ENCODE peak calls at places on chromosome 6, in six cellular contexts. One of them, this sample, is unnamed. For H3K4me1, the result is how much of the 10 kb centered on the place peaks cover.

GRCh38 chr6:73521351-73522254 is 771 bp upstream of the EEF1A1 start:
- DNase-seq in sigmoid colon: peak
- DNase-seq in right cardiac atrium: peak
- DNase-seq in GM23338: peak
- DNase-seq in CD8-positive, alpha-beta T cell: no peak
- DNase-seq in left ventricle myocardium inferior: peak
- DNase-seq in this sample: no peak

GRCh38 chr6:152595507-152595906 is 41.7 kb downstream of the SYNE1 start:
- DNase-seq in sigmoid colon: no peak
- DNase-seq in right cardiac atrium: no peak
- DNase-seq in GM23338: peak
- DNase-seq in CD8-positive, alpha-beta T cell: no peak
- DNase-seq in left ventricle myocardium inferior: no peak
- DNase-seq in this sample: no peak

GRCh38 chr6:80541186-80541585 is 434.7 kb downstream of the BCKDHB start:
- DNase-seq in sigmoid colon: no peak
- DNase-seq in right cardiac atrium: no peak
- DNase-seq in GM23338: no peak
- DNase-seq in CD8-positive, alpha-beta T cell: no peak
- DNase-seq in left ventricle myocardium inferior: no peak
- DNase-seq in this sample: no peak

GRCh38 chr6:6696867-6697531 is 108.5 kb downstream of the LY86 start:
- DNase-seq in sigmoid colon: no peak
- DNase-seq in right cardiac atrium: peak
- DNase-seq in GM23338: peak
- DNase-seq in CD8-positive, alpha-beta T cell: no peak
- DNase-seq in left ventricle myocardium inferior: peak
- DNase-seq in this sample: peak

GRCh38 chr6:35972471-35972985 is 51.6 kb upstream of the SRPK1 start:
- DNase-seq in sigmoid colon: no peak
- DNase-seq in right cardiac atrium: no peak
- DNase-seq in GM23338: peak
- DNase-seq in CD8-positive, alpha-beta T cell: no peak
- DNase-seq in left ventricle myocardium inferior: no peak
- DNase-seq in this sample: no peak

GRCh38 chr6:79984261-79984660 is 20.2 kb upstream of the TTK start:
- DNase-seq in sigmoid colon: no peak
- DNase-seq in right cardiac atrium: no peak
- DNase-seq in GM23338: peak
- DNase-seq in CD8-positive, alpha-beta T cell: no peak
- DNase-seq in left ventricle myocardium inferior: no peak
- DNase-seq in this sample: no peak

GRCh38 chr6:100549406-100550167 is 84.9 kb upstream of the SIM1 start:
- DNase-seq in sigmoid colon: no peak
- DNase-seq in right cardiac atrium: no peak
- DNase-seq in GM23338: no peak
- DNase-seq in CD8-positive, alpha-beta T cell: no peak
- DNase-seq in left ventricle myocardium inferior: no peak
- DNase-seq in this sample: no peak

GRCh38 chr6:36947570-36948351 is 6.8 kb upstream of the PI16 start:
- DNase-seq in sigmoid colon: no peak
- DNase-seq in right cardiac atrium: no peak
- DNase-seq in GM23338: no peak
- DNase-seq in CD8-positive, alpha-beta T cell: peak
- DNase-seq in left ventricle myocardium inferior: no peak
- DNase-seq in this sample: no peak

GRCh38 chr6:101275251-101275650 is 118.3 kb upstream of the GRIK2 start:
- DNase-seq in sigmoid colon: no peak
- DNase-seq in right cardiac atrium: no peak
- DNase-seq in GM23338: no peak
- DNase-seq in CD8-positive, alpha-beta T cell: no peak
- DNase-seq in left ventricle myocardium inferior: no peak
- DNase-seq in this sample: no peak

GRCh38 chr6:116512155-116512559 is 718 bp downstream of the CALHM5 start:
- DNase-seq in sigmoid colon: no peak
- DNase-seq in right cardiac atrium: no peak
- DNase-seq in GM23338: no peak
- DNase-seq in CD8-positive, alpha-beta T cell: no peak
- DNase-seq in left ventricle myocardium inferior: no peak
- DNase-seq in this sample: no peak

GRCh38 chr6:43628392-43629103 is 516 bp downstream of the GTPBP2 start:
- DNase-seq in sigmoid colon: peak
- DNase-seq in right cardiac atrium: no peak
- DNase-seq in GM23338: peak
- DNase-seq in CD8-positive, alpha-beta T cell: peak
- DNase-seq in left ventricle myocardium inferior: peak
- DNase-seq in this sample: no peak

GRCh38 chr6:117483004-117483644 is 650 bp downstream of the DCBLD1 start:
- DNase-seq in sigmoid colon: peak
- DNase-seq in right cardiac atrium: peak
- DNase-seq in GM23338: peak
- DNase-seq in CD8-positive, alpha-beta T cell: peak
- DNase-seq in left ventricle myocardium inferior: peak
- DNase-seq in this sample: peak

GRCh38 chr6:36643967-36644366 is 34.5 kb upstream of the CDKN1A start:
- DNase-seq in sigmoid colon: no peak
- DNase-seq in right cardiac atrium: no peak
- DNase-seq in GM23338: no peak
- DNase-seq in CD8-positive, alpha-beta T cell: no peak
- DNase-seq in left ventricle myocardium inferior: no peak
- DNase-seq in this sample: no peak

DNA sequence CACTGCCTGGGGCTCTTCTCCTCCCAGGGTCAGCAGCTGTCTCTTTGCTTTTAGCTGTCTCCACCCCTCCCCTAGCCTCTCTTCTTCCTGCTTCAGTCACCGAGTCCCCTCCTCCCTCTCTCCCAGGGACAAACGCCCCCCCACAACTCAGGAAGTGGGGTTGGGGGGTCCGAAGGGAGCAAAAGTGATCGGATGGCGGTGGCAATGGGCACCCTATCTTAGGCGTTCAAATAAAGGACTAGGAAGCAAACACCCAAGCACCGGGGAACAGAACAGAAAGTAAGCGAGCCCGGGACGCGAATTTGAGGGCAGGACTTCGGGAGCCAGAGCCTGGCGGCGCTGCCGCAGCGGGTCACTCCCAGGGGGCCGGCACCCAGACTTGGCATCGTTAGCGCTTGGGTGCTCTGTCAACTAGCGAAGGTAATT is 951 bp upstream of the ITPR3 start:
- DNase-seq in sigmoid colon: no peak
- DNase-seq in right cardiac atrium: peak
- DNase-seq in GM23338: no peak
- DNase-seq in CD8-positive, alpha-beta T cell: peak
- DNase-seq in left ventricle myocardium inferior: no peak
- DNase-seq in this sample: no peak
- H3K27ac ChIP-seq in sigmoid colon: peak
- H3K27ac ChIP-seq in right cardiac atrium: peak
- H3K27ac ChIP-seq in GM23338: no peak
- H3K27ac ChIP-seq in CD8-positive, alpha-beta T cell: peak
- H3K27ac ChIP-seq in left ventricle myocardium inferior: peak
- H3K27ac ChIP-seq in this sample: peak

GRCh38 chr6:107345398-107345797 is 114.0 kb downstream of the PDSS2 start:
- DNase-seq in sigmoid colon: no peak
- DNase-seq in right cardiac atrium: no peak
- DNase-seq in GM23338: no peak
- DNase-seq in CD8-positive, alpha-beta T cell: no peak
- DNase-seq in left ventricle myocardium inferior: no peak
- DNase-seq in this sample: no peak

GRCh38 chr6:107337342-107337741 is 122.0 kb downstream of the PDSS2 start:
- DNase-seq in sigmoid colon: no peak
- DNase-seq in right cardiac atrium: no peak
- DNase-seq in GM23338: no peak
- DNase-seq in CD8-positive, alpha-beta T cell: no peak
- DNase-seq in left ventricle myocardium inferior: no peak
- DNase-seq in this sample: no peak

GRCh38 chr6:107344981-107345380 is 114.4 kb downstream of the PDSS2 start:
- DNase-seq in sigmoid colon: no peak
- DNase-seq in right cardiac atrium: no peak
- DNase-seq in GM23338: no peak
- DNase-seq in CD8-positive, alpha-beta T cell: no peak
- DNase-seq in left ventricle myocardium inferior: no peak
- DNase-seq in this sample: no peak

GRCh38 chr6:107344383-107344782 is 115.0 kb downstream of the PDSS2 start:
- DNase-seq in sigmoid colon: no peak
- DNase-seq in right cardiac atrium: no peak
- DNase-seq in GM23338: no peak
- DNase-seq in CD8-positive, alpha-beta T cell: no peak
- DNase-seq in left ventricle myocardium inferior: no peak
- DNase-seq in this sample: no peak

GRCh38 chr6:107340881-107341280 is 118.5 kb downstream of the PDSS2 start:
- DNase-seq in sigmoid colon: no peak
- DNase-seq in right cardiac atrium: no peak
- DNase-seq in GM23338: no peak
- DNase-seq in CD8-positive, alpha-beta T cell: no peak
- DNase-seq in left ventricle myocardium inferior: no peak
- DNase-seq in this sample: no peak
- H3K4me1 ChIP-seq in sigmoid colon: under half
- H3K4me1 ChIP-seq in right cardiac atrium: under half
- H3K4me1 ChIP-seq in GM23338: under half
- H3K4me1 ChIP-seq in CD8-positive, alpha-beta T cell: under half
- H3K4me1 ChIP-seq in left ventricle myocardium inferior: under half
- H3K4me1 ChIP-seq in this sample: under half

DNA sequence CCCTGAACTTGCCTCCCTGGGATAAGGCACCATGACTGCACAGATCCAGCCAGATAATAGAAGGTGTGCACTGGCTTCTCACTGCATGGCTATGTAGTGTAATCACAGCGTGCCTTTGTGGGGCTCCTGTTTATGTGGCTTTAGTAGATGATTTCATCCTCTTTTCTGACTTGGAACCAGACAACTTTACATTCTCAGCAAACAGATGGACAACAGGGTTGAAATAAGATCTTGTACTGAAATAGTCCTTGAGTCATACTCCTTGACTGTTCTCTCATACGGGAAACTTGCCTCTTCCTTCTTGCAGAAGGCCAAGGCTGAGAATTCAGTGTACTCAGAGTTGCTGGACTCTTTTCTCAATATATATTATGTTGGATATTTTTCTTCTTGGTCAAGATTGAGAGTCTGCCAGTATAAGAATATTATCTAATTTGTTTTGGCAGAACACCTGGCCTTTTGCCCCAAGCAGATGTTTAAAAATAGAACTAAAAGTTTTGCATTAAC is 25.0 kb upstream of the RNF144B start:
- DNase-seq in sigmoid colon: no peak
- DNase-seq in right cardiac atrium: no peak
- DNase-seq in GM23338: no peak
- DNase-seq in CD8-positive, alpha-beta T cell: no peak
- DNase-seq in left ventricle myocardium inferior: no peak
- DNase-seq in this sample: no peak
- H3K27ac ChIP-seq in sigmoid colon: peak
- H3K27ac ChIP-seq in right cardiac atrium: no peak
- H3K27ac ChIP-seq in GM23338: no peak
- H3K27ac ChIP-seq in CD8-positive, alpha-beta T cell: no peak
- H3K27ac ChIP-seq in left ventricle myocardium inferior: no peak
- H3K27ac ChIP-seq in this sample: no peak

DNA sequence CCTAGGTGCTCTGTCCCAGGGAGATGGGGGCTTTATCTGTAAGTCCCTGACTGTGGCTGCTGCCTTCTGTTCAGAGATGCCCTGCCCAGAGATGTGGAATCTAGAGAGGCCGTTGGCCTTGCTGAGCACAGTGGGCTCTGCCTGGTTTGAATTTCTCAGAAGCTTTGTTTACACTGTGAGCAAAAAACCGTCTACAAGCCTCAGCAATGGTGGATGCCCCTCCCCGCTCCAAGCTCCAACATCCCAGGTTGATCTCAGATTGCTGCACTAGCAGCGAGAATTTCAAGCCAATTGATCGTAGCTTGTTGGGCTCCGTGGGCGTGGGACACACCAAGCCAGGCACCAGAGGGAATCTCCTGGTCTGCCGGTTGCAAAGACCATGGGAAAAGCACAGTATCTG is 16.3 kb upstream of the RPP40 start:
- DNase-seq in sigmoid colon: no peak
- DNase-seq in right cardiac atrium: no peak
- DNase-seq in GM23338: no peak
- DNase-seq in CD8-positive, alpha-beta T cell: no peak
- DNase-seq in left ventricle myocardium inferior: no peak
- DNase-seq in this sample: no peak
- H3K4me1 ChIP-seq in sigmoid colon: under half
- H3K4me1 ChIP-seq in right cardiac atrium: under half
- H3K4me1 ChIP-seq in GM23338: under half
- H3K4me1 ChIP-seq in CD8-positive, alpha-beta T cell: under half
- H3K4me1 ChIP-seq in left ventricle myocardium inferior: under half
- H3K4me1 ChIP-seq in this sample: under half

GRCh38 chr6:158168054-158168303 is at the start of gene SERAC1:
- DNase-seq in sigmoid colon: no peak
- DNase-seq in right cardiac atrium: no peak
- DNase-seq in GM23338: no peak
- DNase-seq in CD8-positive, alpha-beta T cell: no peak
- DNase-seq in left ventricle myocardium inferior: no peak
- DNase-seq in this sample: no peak
- H3K27ac ChIP-seq in sigmoid colon: peak
- H3K27ac ChIP-seq in right cardiac atrium: peak
- H3K27ac ChIP-seq in GM23338: peak
- H3K27ac ChIP-seq in CD8-positive, alpha-beta T cell: peak
- H3K27ac ChIP-seq in left ventricle myocardium inferior: peak
- H3K27ac ChIP-seq in this sample: peak

GRCh38 chr6:49551126-49551865 is 828 bp downstream of the C6orf141 start:
- DNase-seq in sigmoid colon: no peak
- DNase-seq in right cardiac atrium: no peak
- DNase-seq in GM23338: peak
- DNase-seq in CD8-positive, alpha-beta T cell: no peak
- DNase-seq in left ventricle myocardium inferior: no peak
- DNase-seq in this sample: no peak

GRCh38 chr6:49552596-49552995 is 2.1 kb downstream of the C6orf141 start:
- DNase-seq in sigmoid colon: no peak
- DNase-seq in right cardiac atrium: no peak
- DNase-seq in GM23338: no peak
- DNase-seq in CD8-positive, alpha-beta T cell: no peak
- DNase-seq in left ventricle myocardium inferior: no peak
- DNase-seq in this sample: no peak

GRCh38 chr6:49551866-49552129 is 1.3 kb downstream of the C6orf141 start:
- DNase-seq in sigmoid colon: no peak
- DNase-seq in right cardiac atrium: no peak
- DNase-seq in GM23338: no peak
- DNase-seq in CD8-positive, alpha-beta T cell: no peak
- DNase-seq in left ventricle myocardium inferior: no peak
- DNase-seq in this sample: no peak

GRCh38 chr6:49555951-49556350 is 5.5 kb downstream of the C6orf141 start:
- DNase-seq in sigmoid colon: no peak
- DNase-seq in right cardiac atrium: no peak
- DNase-seq in GM23338: no peak
- DNase-seq in CD8-positive, alpha-beta T cell: no peak
- DNase-seq in left ventricle myocardium inferior: no peak
- DNase-seq in this sample: no peak

DNA sequence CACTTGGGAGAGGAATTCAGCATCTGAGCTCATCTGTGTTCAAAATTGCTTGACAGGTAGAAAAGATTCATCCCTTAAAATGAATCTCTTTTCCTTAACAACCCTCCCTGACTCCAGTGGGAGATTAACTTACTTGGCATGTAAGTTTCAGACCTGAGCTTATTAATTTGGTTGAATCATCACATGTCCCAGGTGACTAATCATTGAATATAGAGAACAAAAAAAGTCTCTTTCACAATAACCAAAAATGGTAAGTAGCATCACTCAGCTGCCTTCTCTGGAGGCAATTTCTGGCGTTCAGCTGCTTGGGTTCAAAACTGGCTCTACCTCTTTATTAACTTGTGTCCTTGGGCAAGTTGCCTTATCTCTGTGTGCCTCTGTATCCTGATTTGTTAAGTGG is 2.9 kb downstream of the C6orf141 start:
- DNase-seq in sigmoid colon: no peak
- DNase-seq in right cardiac atrium: no peak
- DNase-seq in GM23338: no peak
- DNase-seq in CD8-positive, alpha-beta T cell: no peak
- DNase-seq in left ventricle myocardium inferior: no peak
- DNase-seq in this sample: no peak
- H3K4me1 ChIP-seq in sigmoid colon: under half
- H3K4me1 ChIP-seq in right cardiac atrium: under half
- H3K4me1 ChIP-seq in GM23338: under half
- H3K4me1 ChIP-seq in CD8-positive, alpha-beta T cell: under half
- H3K4me1 ChIP-seq in left ventricle myocardium inferior: under half
- H3K4me1 ChIP-seq in this sample: under half